ENCODE peak calls at places on chromosomes 7 and 10, in six cellular contexts. C is hepatocyte, P is GM12878, Y is astrocyte, A is GM23248, Q is fibroblast of lung. O is an unnamed sample.

GRCh38 chr7:99618726-99619125 is 2.0 kb downstream of the ZSCAN25 start:
- DNase-seq in C (peak; percentile 20), P (no peak), Y (no peak), A (peak; percentile 93), Q (peak; percentile 21), O (no peak)

GRCh38 chr10:120336910-120337540 is 120.0 kb upstream of the PLPP4 start:
- DNase-seq in C (peak; percentile 67), P (no peak), Y (peak; percentile 7), A (peak; percentile 36), Q (peak; percentile 17), O (peak; percentile 56)

GRCh38 chr10:86876748-86877147 is 80.7 kb downstream of the MMRN2 start:
- DNase-seq in C (peak; percentile 15), P (no peak), Y (no peak), A (peak; percentile 72), Q (peak; percentile 12), O (no peak)

GRCh38 chr10:104268691-104269645 is at the start of gene GSTO2:
- DNase-seq in C (peak; percentile 98), P (peak; percentile 90), Y (peak; percentile 97), A (peak; percentile 62), Q (peak; percentile 99), O (peak; percentile 99)

GRCh38 chr7:92766461-92767003 is 69.8 kb downstream of the CDK6 start:
- DNase-seq in C (peak; percentile 56), P (no peak), Y (peak; percentile 70), A (peak; percentile 65), Q (peak; percentile 68), O (no peak)

GRCh38 chr7:11573128-11573527 is 258.9 kb downstream of the THSD7A start:
- DNase-seq in C (no peak), P (no peak), Y (no peak), A (no peak), Q (no peak), O (no peak)

GRCh38 chr10:7027237-7027912 is 383.5 kb downstream of the SFMBT2 start:
- DNase-seq in C (no peak), P (no peak), Y (no peak), A (no peak), Q (no peak), O (no peak)

GRCh38 chr7:115135769-115136410 is 214.0 kb downstream of the MDFIC start:
- DNase-seq in C (no peak), P (no peak), Y (peak; percentile 41), A (no peak), Q (peak; percentile 48), O (peak; percentile 77)

GRCh38 chr7:124550036-124550435 is 215.6 kb downstream of the GPR37 start:
- DNase-seq in C (no peak), P (no peak), Y (no peak), A (no peak), Q (no peak), O (no peak)

GRCh38 chr7:80060218-80060806 is 74.3 kb upstream of the GNAI1 start:
- DNase-seq in C (peak; percentile 52), P (no peak), Y (peak; percentile 45), A (peak; percentile 64), Q (peak; percentile 57), O (peak; percentile 72)

GRCh38 chr10:97490592-97490991 is 7.6 kb downstream of the MMS19 start:
- DNase-seq in C (no peak), P (no peak), Y (no peak), A (peak; percentile 21), Q (no peak), O (no peak)

GRCh38 chr7:142795339-142795863 is 24.6 kb downstream of the PRSS2 start:
- DNase-seq in C (no peak), P (no peak), Y (no peak), A (no peak), Q (peak; percentile 15), O (no peak)

GRCh38 chr7:74568658-74569057 is 88.9 kb upstream of the GTF2I start:
- DNase-seq in C (no peak), P (no peak), Y (no peak), A (peak; percentile 10), Q (no peak), O (no peak)

GRCh38 chr10:28839600-28840007 is 162.3 kb downstream of the BAMBI start:
- DNase-seq in C (peak; percentile 30), P (no peak), Y (peak; percentile 80), A (no peak), Q (peak; percentile 84), O (no peak)

GRCh38 chr7:121643320-121643719 is 229.6 kb upstream of the PTPRZ1 start:
- DNase-seq in C (no peak), P (no peak), Y (no peak), A (no peak), Q (no peak), O (no peak)
- H2AFZ ChIP-seq in C (no peak overlapping the region), P (no peak overlapping the region), Y (no peak overlapping the region), A (no peak overlapping the region), Q (no peak overlapping the region), O (no peak overlapping the region)

DNA sequence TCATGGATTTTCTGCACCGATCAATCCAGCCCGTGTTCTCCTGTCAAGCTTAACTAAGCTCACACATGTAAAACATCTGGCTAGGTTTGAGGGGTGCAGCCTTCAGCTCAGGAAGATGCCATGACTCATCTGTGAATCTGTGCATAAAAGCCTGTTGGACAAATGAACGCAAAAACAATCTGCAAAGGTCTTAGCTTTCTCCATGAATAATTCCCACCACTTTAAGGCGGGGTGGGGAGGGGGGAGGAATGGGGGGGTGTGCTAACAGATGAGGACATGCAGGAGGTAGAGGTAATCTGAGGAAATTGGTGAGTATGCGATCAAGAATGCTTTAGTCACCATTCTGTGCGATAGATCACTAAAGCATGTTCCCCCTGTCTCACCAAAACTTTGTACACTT is 4.8 kb downstream of the DOCK4 start:
- DNase-seq in C (no peak), P (no peak), Y (peak; percentile 72), A (peak; percentile 70), Q (peak; percentile 79), O (no peak)
- H3K79me2 ChIP-seq in C (peaks cover 81% of the 10 kb centered on the region), P (no peaks in the 10 kb centered on the region), Y (peaks cover 77% of the 10 kb centered on the region), A (peaks cover 20% of the 10 kb centered on the region), Q (peaks cover 68% of the 10 kb centered on the region), O (peaks cover 96% of the 10 kb centered on the region)

GRCh38 chr7:151426906-151427704 is 12.8 kb downstream of the CRYGN start:
- DNase-seq in C (no peak), P (no peak), Y (no peak), A (no peak), Q (no peak), O (no peak)
- H3K4me1 ChIP-seq in C (peaks cover 23% of the 10 kb centered on the region), P (peaks cover 14% of the 10 kb centered on the region), Y (peaks cover 39% of the 10 kb centered on the region), A (peaks cover 24% of the 10 kb centered on the region), Q (peaks cover 17% of the 10 kb centered on the region), O (peaks cover 18% of the 10 kb centered on the region)

GRCh38 chr10:110003524-110003885 is 4.3 kb upstream of the ADD3 start:
- DNase-seq in C (peak; percentile 23), P (no peak), Y (no peak), A (no peak), Q (no peak), O (no peak)
- H2AFZ ChIP-seq in C (no peak overlapping the region), P (peak overlapping the region; percentile 45), Y (peak overlapping the region; percentile 65), A (peak overlapping the region; percentile 47), Q (no peak overlapping the region), O (no peak overlapping the region)

DNA sequence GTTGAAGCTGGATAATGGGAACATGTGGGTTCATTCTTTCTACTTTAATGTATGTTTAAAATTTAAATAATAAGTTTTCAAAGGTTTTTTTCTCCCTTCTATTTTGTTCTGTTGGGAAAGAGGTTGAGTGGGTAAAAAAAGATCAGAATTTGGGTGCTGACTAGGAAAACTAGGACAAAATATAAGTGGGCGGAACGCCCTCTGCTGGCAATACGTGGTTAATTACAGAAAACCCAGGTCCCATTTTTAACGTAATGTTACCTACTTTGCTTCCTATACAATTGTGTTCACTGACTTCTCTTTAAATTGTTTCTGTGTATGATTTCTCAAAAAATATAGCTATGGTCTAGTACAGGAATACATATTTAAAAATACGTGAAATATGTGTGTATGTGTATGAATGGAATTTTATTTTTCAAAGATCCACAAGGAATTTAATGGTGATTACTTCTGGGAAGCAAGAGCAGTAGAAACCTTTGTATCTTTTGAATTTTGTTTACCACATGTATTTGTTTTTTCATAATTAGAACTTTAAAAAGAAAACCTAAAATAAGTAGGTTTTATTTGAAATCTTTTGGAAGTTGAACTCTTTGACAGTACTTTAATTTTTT is 8.7 kb downstream of the ECD start:
- DNase-seq in C (peak; percentile 73), P (peak; percentile 30), Y (no peak), A (peak; percentile 75), Q (peak; percentile 18), O (peak; percentile 55)
- H3K79me2 ChIP-seq in C (peaks cover 55% of the 10 kb centered on the region), P (peaks cover 34% of the 10 kb centered on the region), Y (peaks cover 52% of the 10 kb centered on the region), A (peaks cover 92% of the 10 kb centered on the region), Q (peaks cover 28% of the 10 kb centered on the region), O (peaks cover 28% of the 10 kb centered on the region)

GRCh38 chr10:79488870-79489269 is 23.5 kb upstream of the EIF5AL1 start:
- DNase-seq in C (no peak), P (no peak), Y (no peak), A (no peak), Q (no peak), O (no peak)
- H3K4me1 ChIP-seq in C (peaks cover 21% of the 10 kb centered on the region), P (peaks cover 6% of the 10 kb centered on the region), Y (peaks cover 32% of the 10 kb centered on the region), A (peaks cover 28% of the 10 kb centered on the region), Q (peaks cover 34% of the 10 kb centered on the region), O (no peaks in the 10 kb centered on the region)

GRCh38 chr10:75646931-75647330 is 215.5 kb downstream of the LRMDA start:
- DNase-seq in C (no peak), P (no peak), Y (no peak), A (no peak), Q (no peak), O (no peak)

GRCh38 chr10:75648186-75648761 is 216.8 kb downstream of the LRMDA start:
- DNase-seq in C (no peak), P (no peak), Y (no peak), A (no peak), Q (no peak), O (no peak)

GRCh38 chr10:75647675-75648074 is 216.3 kb downstream of the LRMDA start:
- DNase-seq in C (no peak), P (no peak), Y (no peak), A (no peak), Q (no peak), O (no peak)

GRCh38 chr10:75645704-75646103 is 214.3 kb downstream of the LRMDA start:
- DNase-seq in C (no peak), P (no peak), Y (no peak), A (no peak), Q (no peak), O (no peak)

GRCh38 chr10:75646218-75646915 is 214.9 kb downstream of the LRMDA start:
- DNase-seq in C (no peak), P (no peak), Y (no peak), A (no peak), Q (no peak), O (no peak)
- H2AFZ ChIP-seq in C (no peak overlapping the region), P (no peak overlapping the region), Y (no peak overlapping the region), A (no peak overlapping the region), Q (no peak overlapping the region), O (no peak overlapping the region)

GRCh38 chr10:62059424-62059913 is 158.0 kb downstream of the ARID5B start:
- DNase-seq in C (no peak), P (no peak), Y (no peak), A (no peak), Q (no peak), O (no peak)

GRCh38 chr10:62067560-62067959 is 166.1 kb downstream of the ARID5B start:
- DNase-seq in C (no peak), P (no peak), Y (no peak), A (no peak), Q (no peak), O (no peak)

GRCh38 chr10:62062028-62062427 is 160.5 kb downstream of the ARID5B start:
- DNase-seq in C (no peak), P (no peak), Y (no peak), A (no peak), Q (no peak), O (no peak)

GRCh38 chr10:62062752-62063512 is 161.4 kb downstream of the ARID5B start:
- DNase-seq in C (no peak), P (no peak), Y (no peak), A (peak; percentile 68), Q (peak; percentile 56), O (no peak)

GRCh38 chr10:62063795-62064472 is 162.4 kb downstream of the ARID5B start:
- DNase-seq in C (no peak), P (no peak), Y (no peak), A (peak; percentile 84), Q (peak; percentile 63), O (no peak)
- H3K79me2 ChIP-seq in C (peaks cover 57% of the 10 kb centered on the region), P (no peaks in the 10 kb centered on the region), Y (peaks cover 83% of the 10 kb centered on the region), A (peaks cover 86% of the 10 kb centered on the region), Q (peaks cover 80% of the 10 kb centered on the region), O (peaks cover 91% of the 10 kb centered on the region)

O was measured in MM.1S.